ENCODE peak calls at places on chromosome 20, in nine cellular contexts. One of them, this sample, is unnamed.
A peak's percentile ranks its signal among the peaks of the same experiment; 100 is the strongest.

GRCh38 chr20:561437-562231 is 18.0 kb upstream of the CSNK2A1 start:
- DNase-seq in fibroblast of pulmonary artery: peak; percentile 78
- DNase-seq in amygdala: peak; percentile 26
- DNase-seq in C1 segment of cervical spinal cord: peak; percentile 34
- DNase-seq in NCI-H1105 treated with DMSO at 0.1 percent for 48 hours: peak; percentile 67
- DNase-seq in T-helper 2 cell: peak; percentile 4
- DNase-seq in spleen: no peak
- DNase-seq in stimulated activated naive B cell treated with anti-CD40 and anti-IgM and Interleukin-4, amounts not matched to agents 10 μg/mL and 1 μg/mL and 100 μg/mL, for 72 hours: peak; percentile 34
- DNase-seq in AG20443: peak; percentile 81
- DNase-seq in this sample: peak; percentile 21

GRCh38 chr20:64041040-64041780 is 5.2 kb downstream of the C20orf204 start:
- DNase-seq in fibroblast of pulmonary artery: no peak
- DNase-seq in amygdala: no peak
- DNase-seq in C1 segment of cervical spinal cord: no peak
- DNase-seq in NCI-H1105 treated with DMSO at 0.1 percent for 48 hours: no peak
- DNase-seq in T-helper 2 cell: no peak
- DNase-seq in spleen: peak; percentile 74
- DNase-seq in stimulated activated naive B cell treated with anti-CD40 and anti-IgM and Interleukin-4, amounts not matched to agents 10 μg/mL and 1 μg/mL and 100 μg/mL, for 72 hours: no peak
- DNase-seq in AG20443: no peak
- DNase-seq in this sample: no peak

GRCh38 chr20:22617160-22617559 is 32.8 kb upstream of the FOXA2 start:
- DNase-seq in fibroblast of pulmonary artery: no peak
- DNase-seq in amygdala: no peak
- DNase-seq in C1 segment of cervical spinal cord: no peak
- DNase-seq in NCI-H1105 treated with DMSO at 0.1 percent for 48 hours: no peak
- DNase-seq in T-helper 2 cell: no peak
- DNase-seq in spleen: no peak
- DNase-seq in stimulated activated naive B cell treated with anti-CD40 and anti-IgM and Interleukin-4, amounts not matched to agents 10 μg/mL and 1 μg/mL and 100 μg/mL, for 72 hours: no peak
- DNase-seq in AG20443: no peak
- DNase-seq in this sample: no peak

GRCh38 chr20:53582574-53583351 is 10.9 kb downstream of the ZNF217 start:
- DNase-seq in fibroblast of pulmonary artery: peak; percentile 97
- DNase-seq in amygdala: no peak
- DNase-seq in C1 segment of cervical spinal cord: no peak
- DNase-seq in NCI-H1105 treated with DMSO at 0.1 percent for 48 hours: no peak
- DNase-seq in T-helper 2 cell: peak; percentile 39
- DNase-seq in spleen: no peak
- DNase-seq in stimulated activated naive B cell treated with anti-CD40 and anti-IgM and Interleukin-4, amounts not matched to agents 10 μg/mL and 1 μg/mL and 100 μg/mL, for 72 hours: no peak
- DNase-seq in AG20443: peak; percentile 78
- DNase-seq in this sample: peak; percentile 34

GRCh38 chr20:63525185-63525584 is 4.6 kb downstream of the PPDPF start:
- DNase-seq in fibroblast of pulmonary artery: no peak
- DNase-seq in amygdala: no peak
- DNase-seq in C1 segment of cervical spinal cord: no peak
- DNase-seq in NCI-H1105 treated with DMSO at 0.1 percent for 48 hours: no peak
- DNase-seq in T-helper 2 cell: no peak
- DNase-seq in spleen: no peak
- DNase-seq in stimulated activated naive B cell treated with anti-CD40 and anti-IgM and Interleukin-4, amounts not matched to agents 10 μg/mL and 1 μg/mL and 100 μg/mL, for 72 hours: no peak
- DNase-seq in AG20443: no peak
- DNase-seq in this sample: no peak

GRCh38 chr20:49563015-49563980 is 4.6 kb downstream of the PTGIS start:
- DNase-seq in fibroblast of pulmonary artery: no peak
- DNase-seq in amygdala: no peak
- DNase-seq in C1 segment of cervical spinal cord: no peak
- DNase-seq in NCI-H1105 treated with DMSO at 0.1 percent for 48 hours: no peak
- DNase-seq in T-helper 2 cell: no peak
- DNase-seq in spleen: no peak
- DNase-seq in stimulated activated naive B cell treated with anti-CD40 and anti-IgM and Interleukin-4, amounts not matched to agents 10 μg/mL and 1 μg/mL and 100 μg/mL, for 72 hours: no peak
- DNase-seq in AG20443: no peak
- DNase-seq in this sample: no peak

GRCh38 chr20:57381596-57382503 is 9.3 kb upstream of the RBM38 start:
- DNase-seq in fibroblast of pulmonary artery: peak; percentile 79
- DNase-seq in amygdala: peak; percentile 56
- DNase-seq in C1 segment of cervical spinal cord: peak; percentile 78
- DNase-seq in NCI-H1105 treated with DMSO at 0.1 percent for 48 hours: peak; percentile 65
- DNase-seq in T-helper 2 cell: peak; percentile 59
- DNase-seq in spleen: peak; percentile 94
- DNase-seq in stimulated activated naive B cell treated with anti-CD40 and anti-IgM and Interleukin-4, amounts not matched to agents 10 μg/mL and 1 μg/mL and 100 μg/mL, for 72 hours: peak; percentile 68
- DNase-seq in AG20443: peak; percentile 88
- DNase-seq in this sample: peak; percentile 89

GRCh38 chr20:57361517-57361916 is 10.5 kb downstream of the RAE1 start:
- DNase-seq in fibroblast of pulmonary artery: peak; percentile 76
- DNase-seq in amygdala: no peak
- DNase-seq in C1 segment of cervical spinal cord: no peak
- DNase-seq in NCI-H1105 treated with DMSO at 0.1 percent for 48 hours: no peak
- DNase-seq in T-helper 2 cell: no peak
- DNase-seq in spleen: no peak
- DNase-seq in stimulated activated naive B cell treated with anti-CD40 and anti-IgM and Interleukin-4, amounts not matched to agents 10 μg/mL and 1 μg/mL and 100 μg/mL, for 72 hours: no peak
- DNase-seq in AG20443: peak; percentile 87
- DNase-seq in this sample: no peak

GRCh38 chr20:43821795-43822194 is 92.9 kb upstream of the TOX2 start:
- DNase-seq in fibroblast of pulmonary artery: peak; percentile 21
- DNase-seq in amygdala: no peak
- DNase-seq in C1 segment of cervical spinal cord: no peak
- DNase-seq in NCI-H1105 treated with DMSO at 0.1 percent for 48 hours: no peak
- DNase-seq in T-helper 2 cell: no peak
- DNase-seq in spleen: no peak
- DNase-seq in stimulated activated naive B cell treated with anti-CD40 and anti-IgM and Interleukin-4, amounts not matched to agents 10 μg/mL and 1 μg/mL and 100 μg/mL, for 72 hours: no peak
- DNase-seq in AG20443: no peak
- DNase-seq in this sample: no peak

GRCh38 chr20:48165401-48165685 is 380.1 kb upstream of the SULF2 start:
- DNase-seq in fibroblast of pulmonary artery: no peak
- DNase-seq in amygdala: no peak
- DNase-seq in C1 segment of cervical spinal cord: no peak
- DNase-seq in NCI-H1105 treated with DMSO at 0.1 percent for 48 hours: no peak
- DNase-seq in T-helper 2 cell: no peak
- DNase-seq in spleen: no peak
- DNase-seq in stimulated activated naive B cell treated with anti-CD40 and anti-IgM and Interleukin-4, amounts not matched to agents 10 μg/mL and 1 μg/mL and 100 μg/mL, for 72 hours: no peak
- DNase-seq in AG20443: no peak
- DNase-seq in this sample: no peak

GRCh38 chr20:44642203-44643153 is 9.0 kb downstream of the ADA start:
- DNase-seq in fibroblast of pulmonary artery: peak; percentile 97
- DNase-seq in amygdala: peak; percentile 30
- DNase-seq in C1 segment of cervical spinal cord: peak; percentile 33
- DNase-seq in NCI-H1105 treated with DMSO at 0.1 percent for 48 hours: peak; percentile 84
- DNase-seq in T-helper 2 cell: peak; percentile 37
- DNase-seq in spleen: peak; percentile 83
- DNase-seq in stimulated activated naive B cell treated with anti-CD40 and anti-IgM and Interleukin-4, amounts not matched to agents 10 μg/mL and 1 μg/mL and 100 μg/mL, for 72 hours: no peak
- DNase-seq in AG20443: peak; percentile 91
- DNase-seq in this sample: peak; percentile 28

GRCh38 chr20:33670715-33671499 is 3.3 kb downstream of the NECAB3 start:
- DNase-seq in fibroblast of pulmonary artery: no peak
- DNase-seq in amygdala: no peak
- DNase-seq in C1 segment of cervical spinal cord: no peak
- DNase-seq in NCI-H1105 treated with DMSO at 0.1 percent for 48 hours: no peak
- DNase-seq in T-helper 2 cell: no peak
- DNase-seq in spleen: no peak
- DNase-seq in stimulated activated naive B cell treated with anti-CD40 and anti-IgM and Interleukin-4, amounts not matched to agents 10 μg/mL and 1 μg/mL and 100 μg/mL, for 72 hours: no peak
- DNase-seq in AG20443: no peak
- DNase-seq in this sample: no peak

GRCh38 chr20:51341581-51341980 is 200.9 kb downstream of the NFATC2 start:
- DNase-seq in fibroblast of pulmonary artery: peak; percentile 77
- DNase-seq in amygdala: no peak
- DNase-seq in C1 segment of cervical spinal cord: no peak
- DNase-seq in NCI-H1105 treated with DMSO at 0.1 percent for 48 hours: no peak
- DNase-seq in T-helper 2 cell: no peak
- DNase-seq in spleen: peak; percentile 38
- DNase-seq in stimulated activated naive B cell treated with anti-CD40 and anti-IgM and Interleukin-4, amounts not matched to agents 10 μg/mL and 1 μg/mL and 100 μg/mL, for 72 hours: no peak
- DNase-seq in AG20443: no peak
- DNase-seq in this sample: no peak

GRCh38 chr20:48787861-48788375 is 39.9 kb downstream of the PREX1 start:
- DNase-seq in fibroblast of pulmonary artery: peak; percentile 60
- DNase-seq in amygdala: no peak
- DNase-seq in C1 segment of cervical spinal cord: no peak
- DNase-seq in NCI-H1105 treated with DMSO at 0.1 percent for 48 hours: no peak
- DNase-seq in T-helper 2 cell: no peak
- DNase-seq in spleen: peak; percentile 42
- DNase-seq in stimulated activated naive B cell treated with anti-CD40 and anti-IgM and Interleukin-4, amounts not matched to agents 10 μg/mL and 1 μg/mL and 100 μg/mL, for 72 hours: no peak
- DNase-seq in AG20443: peak; percentile 70
- DNase-seq in this sample: no peak

GRCh38 chr20:50967621-50968020 is 9.0 kb downstream of the MOCS3 start:
- DNase-seq in fibroblast of pulmonary artery: no peak
- DNase-seq in amygdala: no peak
- DNase-seq in C1 segment of cervical spinal cord: no peak
- DNase-seq in NCI-H1105 treated with DMSO at 0.1 percent for 48 hours: no peak
- DNase-seq in T-helper 2 cell: no peak
- DNase-seq in spleen: no peak
- DNase-seq in stimulated activated naive B cell treated with anti-CD40 and anti-IgM and Interleukin-4, amounts not matched to agents 10 μg/mL and 1 μg/mL and 100 μg/mL, for 72 hours: no peak
- DNase-seq in AG20443: no peak
- DNase-seq in this sample: no peak

GRCh38 chr20:1287787-1288569 is 21.9 kb downstream of the SNPH start:
- DNase-seq in fibroblast of pulmonary artery: no peak
- DNase-seq in amygdala: no peak
- DNase-seq in C1 segment of cervical spinal cord: peak; percentile 19
- DNase-seq in NCI-H1105 treated with DMSO at 0.1 percent for 48 hours: no peak
- DNase-seq in T-helper 2 cell: no peak
- DNase-seq in spleen: no peak
- DNase-seq in stimulated activated naive B cell treated with anti-CD40 and anti-IgM and Interleukin-4, amounts not matched to agents 10 μg/mL and 1 μg/mL and 100 μg/mL, for 72 hours: no peak
- DNase-seq in AG20443: no peak
- DNase-seq in this sample: no peak

GRCh38 chr20:63567382-63568169 is 6.5 kb downstream of the HELZ2 start:
- DNase-seq in fibroblast of pulmonary artery: no peak
- DNase-seq in amygdala: no peak
- DNase-seq in C1 segment of cervical spinal cord: peak; percentile 10
- DNase-seq in NCI-H1105 treated with DMSO at 0.1 percent for 48 hours: no peak
- DNase-seq in T-helper 2 cell: peak; percentile 52
- DNase-seq in spleen: peak; percentile 94
- DNase-seq in stimulated activated naive B cell treated with anti-CD40 and anti-IgM and Interleukin-4, amounts not matched to agents 10 μg/mL and 1 μg/mL and 100 μg/mL, for 72 hours: peak; percentile 66
- DNase-seq in AG20443: no peak
- DNase-seq in this sample: peak; percentile 49

GRCh38 chr20:63740070-63740500 is 509 bp downstream of the SLC2A4RG start:
- DNase-seq in fibroblast of pulmonary artery: peak; percentile 26
- DNase-seq in amygdala: no peak
- DNase-seq in C1 segment of cervical spinal cord: no peak
- DNase-seq in NCI-H1105 treated with DMSO at 0.1 percent for 48 hours: no peak
- DNase-seq in T-helper 2 cell: peak; percentile 52
- DNase-seq in spleen: peak; percentile 92
- DNase-seq in stimulated activated naive B cell treated with anti-CD40 and anti-IgM and Interleukin-4, amounts not matched to agents 10 μg/mL and 1 μg/mL and 100 μg/mL, for 72 hours: no peak
- DNase-seq in AG20443: peak; percentile 87
- DNase-seq in this sample: peak; percentile 46

GRCh38 chr20:35421322-35421721 is 9.5 kb upstream of the UQCC1 start:
- DNase-seq in fibroblast of pulmonary artery: no peak
- DNase-seq in amygdala: no peak
- DNase-seq in C1 segment of cervical spinal cord: no peak
- DNase-seq in NCI-H1105 treated with DMSO at 0.1 percent for 48 hours: no peak
- DNase-seq in T-helper 2 cell: no peak
- DNase-seq in spleen: no peak
- DNase-seq in stimulated activated naive B cell treated with anti-CD40 and anti-IgM and Interleukin-4, amounts not matched to agents 10 μg/mL and 1 μg/mL and 100 μg/mL, for 72 hours: no peak
- DNase-seq in AG20443: no peak
- DNase-seq in this sample: no peak

GRCh38 chr20:49115565-49115964 is 69.5 kb downstream of the CSE1L start:
- DNase-seq in fibroblast of pulmonary artery: peak; percentile 50
- DNase-seq in amygdala: no peak
- DNase-seq in C1 segment of cervical spinal cord: no peak
- DNase-seq in NCI-H1105 treated with DMSO at 0.1 percent for 48 hours: no peak
- DNase-seq in T-helper 2 cell: no peak
- DNase-seq in spleen: no peak
- DNase-seq in stimulated activated naive B cell treated with anti-CD40 and anti-IgM and Interleukin-4, amounts not matched to agents 10 μg/mL and 1 μg/mL and 100 μg/mL, for 72 hours: no peak
- DNase-seq in AG20443: no peak
- DNase-seq in this sample: no peak

GRCh38 chr20:62796699-62797491 is 622 bp downstream of the MRGBP start:
- DNase-seq in fibroblast of pulmonary artery: no peak
- DNase-seq in amygdala: no peak
- DNase-seq in C1 segment of cervical spinal cord: no peak
- DNase-seq in NCI-H1105 treated with DMSO at 0.1 percent for 48 hours: no peak
- DNase-seq in T-helper 2 cell: no peak
- DNase-seq in spleen: no peak
- DNase-seq in stimulated activated naive B cell treated with anti-CD40 and anti-IgM and Interleukin-4, amounts not matched to agents 10 μg/mL and 1 μg/mL and 100 μg/mL, for 72 hours: no peak
- DNase-seq in AG20443: no peak
- DNase-seq in this sample: no peak

GRCh38 chr20:57038608-57039440 is 227.6 kb downstream of the BMP7 start:
- DNase-seq in fibroblast of pulmonary artery: no peak
- DNase-seq in amygdala: no peak
- DNase-seq in C1 segment of cervical spinal cord: no peak
- DNase-seq in NCI-H1105 treated with DMSO at 0.1 percent for 48 hours: no peak
- DNase-seq in T-helper 2 cell: no peak
- DNase-seq in spleen: no peak
- DNase-seq in stimulated activated naive B cell treated with anti-CD40 and anti-IgM and Interleukin-4, amounts not matched to agents 10 μg/mL and 1 μg/mL and 100 μg/mL, for 72 hours: no peak
- DNase-seq in AG20443: no peak
- DNase-seq in this sample: no peak